ENCODE peak calls at places on chromosomes 16 and 17, in eight cellular contexts. M, H, Z, Q, P, B, I and F are unnamed samples.

GRCh38 chr16:1333149-1333812 is at the start of gene BAIAP3:
- DNase-seq in M (peak; percentile 45), H (no peak), Z (no peak), Q (peak; percentile 75), P (peak; percentile 64), B (peak; percentile 64), I (peak; percentile 39), F (peak; percentile 59)

GRCh38 chr17:68777243-68777855 is 176.2 kb upstream of the FAM20A start:
- DNase-seq in M (peak; percentile 76), H (no peak), Z (peak; percentile 72), Q (peak; percentile 77), P (peak; percentile 73), B (no peak), I (no peak), F (peak; percentile 20)

GRCh38 chr17:51486091-51486490 is 225.7 kb downstream of the UTP18 start:
- DNase-seq in M (no peak), H (no peak), Z (no peak), Q (no peak), P (no peak), B (no peak), I (no peak), F (no peak)

GRCh38 chr17:45247429-45248131 is 14.3 kb downstream of the SPATA32 start:
- DNase-seq in M (peak; percentile 96), H (peak; percentile 92), Z (peak; percentile 56), Q (peak; percentile 81), P (peak; percentile 99), B (peak; percentile 100), I (peak; percentile 94), F (peak; percentile 94)

GRCh38 chr17:3479988-3480387 is 4.2 kb downstream of the ASPA start:
- DNase-seq in M (no peak), H (no peak), Z (no peak), Q (no peak), P (no peak), B (no peak), I (no peak), F (no peak)

GRCh38 chr17:7548585-7549400 is at the start of gene TNFSF12:
- DNase-seq in M (no peak), H (no peak), Z (peak; percentile 68), Q (peak; percentile 66), P (peak; percentile 73), B (peak; percentile 59), I (peak; percentile 39), F (peak; percentile 61)

GRCh38 chr17:61159415-61159814 is 240.2 kb upstream of the TBX2 start:
- DNase-seq in M (no peak), H (no peak), Z (no peak), Q (peak; percentile 16), P (no peak), B (no peak), I (no peak), F (no peak)

GRCh38 chr17:64213995-64214507 is 49.0 kb downstream of the TEX2 start:
- DNase-seq in M (no peak), H (no peak), Z (no peak), Q (peak; percentile 19), P (no peak), B (no peak), I (no peak), F (no peak)

GRCh38 chr17:63350364-63350763 is 95.7 kb downstream of the CYB561 start:
- DNase-seq in M (no peak), H (no peak), Z (no peak), Q (no peak), P (no peak), B (no peak), I (no peak), F (no peak)

GRCh38 chr16:57616241-57616640 is 12.2 kb upstream of the ADGRG1 start:
- DNase-seq in M (no peak), H (no peak), Z (no peak), Q (no peak), P (peak; percentile 18), B (peak; percentile 1), I (no peak), F (no peak)

GRCh38 chr17:48374650-48375230 is 55.3 kb downstream of the SKAP1 start:
- DNase-seq in M (peak; percentile 82), H (no peak), Z (no peak), Q (peak; percentile 5), P (peak; percentile 66), B (no peak), I (peak; percentile 8), F (peak; percentile 33)

GRCh38 chr16:66274335-66275110 is 92.0 kb upstream of the CDH5 start:
- DNase-seq in M (peak; percentile 49), H (no peak), Z (no peak), Q (peak; percentile 57), P (no peak), B (no peak), I (no peak), F (no peak)

GRCh38 chr17:47119746-47120520 is 69.2 kb downstream of the CDC27 start:
- DNase-seq in M (no peak), H (no peak), Z (no peak), Q (peak; percentile 73), P (no peak), B (no peak), I (no peak), F (no peak)

GRCh38 chr17:58121925-58122324 is 26.3 kb upstream of the OR4D1 start:
- DNase-seq in M (peak; percentile 66), H (no peak), Z (no peak), Q (peak; percentile 46), P (no peak), B (no peak), I (peak; percentile 24), F (peak; percentile 64)

GRCh38 chr17:79874329-79874981 is 35.2 kb upstream of the CBX4 start:
- DNase-seq in M (peak; percentile 73), H (no peak), Z (no peak), Q (peak; percentile 40), P (peak; percentile 46), B (no peak), I (peak; percentile 9), F (peak; percentile 17)

GRCh38 chr17:3961564-3962047 is 2.6 kb downstream of the ATP2A3 start:
- DNase-seq in M (peak; percentile 86), H (no peak), Z (no peak), Q (no peak), P (peak; percentile 74), B (no peak), I (no peak), F (peak; percentile 36)

GRCh38 chr16:8859913-8860881 is 8.6 kb downstream of the CARHSP1 start:
- DNase-seq in M (no peak), H (no peak), Z (peak; percentile 82), Q (peak; percentile 47), P (no peak), B (no peak), I (no peak), F (no peak)

GRCh38 chr17:75267146-75267402 is 4.0 kb downstream of the MIF4GD start:
- DNase-seq in M (no peak), H (no peak), Z (no peak), Q (no peak), P (no peak), B (no peak), I (no peak), F (no peak)

GRCh38 chr16:47470810-47471209 is 9.7 kb downstream of the PHKB start:
- DNase-seq in M (no peak), H (no peak), Z (no peak), Q (no peak), P (no peak), B (no peak), I (no peak), F (no peak)

GRCh38 chr17:50059759-50060273 is 3.9 kb downstream of the ITGA3 start:
- DNase-seq in M (no peak), H (no peak), Z (no peak), Q (peak; percentile 59), P (no peak), B (no peak), I (no peak), F (no peak)